ENCODE peak calls at places on chromosome 11, in ten cellular contexts. One of them, this sample, is unnamed.

GRCh38 chr11:3092603-3093141 is 35.4 kb upstream of the CARS1 start:
- DNase-seq in activated CD4-positive, alpha-beta T cell treated with anti-CD3 and anti-CD28 coated beads, Interleukin-2, amount 10 ng/mL, durations not matched to agents 7 days and 5 days: no peak
- DNase-seq in nucleus accumbens: no peak
- DNase-seq in Calu3: no peak
- DNase-seq in cardiac muscle cell: no peak
- DNase-seq in stimulated activated CD8-positive, alpha-beta memory T cell treated with anti-CD3 and anti-CD28 coated beads, Interleukin-7, amount 100 ng/mL, for 1 hour: no peak
- DNase-seq in NCI-H460: no peak
- DNase-seq in AG08395: no peak
- DNase-seq in activated CD8-positive, alpha-beta memory T cell treated with anti-CD3 and anti-CD28 coated beads, Interleukin-2, amount 50 U/mL, for 4 hours: no peak
- DNase-seq in DMS153: no peak
- DNase-seq in this sample: no peak

GRCh38 chr11:73570415-73571114 is 27.3 kb downstream of the FAM168A start:
- DNase-seq in activated CD8-positive, alpha-beta memory T cell treated with anti-CD3 and anti-CD28 coated beads, Interleukin-2, amount 50 U/mL, for 4 hours: no peak
- DNase-seq in DMS153: no peak
- DNase-seq in AG08395: no peak
- DNase-seq in nucleus accumbens: no peak
- DNase-seq in NCI-H460: no peak
- DNase-seq in stimulated activated CD8-positive, alpha-beta memory T cell treated with anti-CD3 and anti-CD28 coated beads, Interleukin-7, amount 100 ng/mL, for 1 hour: no peak
- DNase-seq in Calu3: no peak
- DNase-seq in cardiac muscle cell: peak; percentile 33
- DNase-seq in activated CD4-positive, alpha-beta T cell treated with anti-CD3 and anti-CD28 coated beads, Interleukin-2, amount 10 ng/mL, durations not matched to agents 7 days and 5 days: no peak
- DNase-seq in this sample: no peak

GRCh38 chr11:13883042-13883441 is 79.5 kb upstream of the SPON1 start:
- DNase-seq in stimulated activated CD8-positive, alpha-beta memory T cell treated with anti-CD3 and anti-CD28 coated beads, Interleukin-7, amount 100 ng/mL, for 1 hour: no peak
- DNase-seq in Calu3: no peak
- DNase-seq in NCI-H460: no peak
- DNase-seq in DMS153: peak; percentile 66
- DNase-seq in activated CD8-positive, alpha-beta memory T cell treated with anti-CD3 and anti-CD28 coated beads, Interleukin-2, amount 50 U/mL, for 4 hours: no peak
- DNase-seq in AG08395: no peak
- DNase-seq in cardiac muscle cell: no peak
- DNase-seq in activated CD4-positive, alpha-beta T cell treated with anti-CD3 and anti-CD28 coated beads, Interleukin-2, amount 10 ng/mL, durations not matched to agents 7 days and 5 days: no peak
- DNase-seq in nucleus accumbens: no peak
- DNase-seq in this sample: no peak

GRCh38 chr11:41879186-41879738 is 419.8 kb upstream of the LRRC4C start:
- DNase-seq in DMS153: no peak
- DNase-seq in stimulated activated CD8-positive, alpha-beta memory T cell treated with anti-CD3 and anti-CD28 coated beads, Interleukin-7, amount 100 ng/mL, for 1 hour: no peak
- DNase-seq in AG08395: peak; percentile 30
- DNase-seq in NCI-H460: peak; percentile 25
- DNase-seq in activated CD8-positive, alpha-beta memory T cell treated with anti-CD3 and anti-CD28 coated beads, Interleukin-2, amount 50 U/mL, for 4 hours: no peak
- DNase-seq in cardiac muscle cell: no peak
- DNase-seq in Calu3: no peak
- DNase-seq in nucleus accumbens: no peak
- DNase-seq in activated CD4-positive, alpha-beta T cell treated with anti-CD3 and anti-CD28 coated beads, Interleukin-2, amount 10 ng/mL, durations not matched to agents 7 days and 5 days: no peak
- DNase-seq in this sample: no peak

GRCh38 chr11:44191322-44192014 is 96.0 kb downstream of the EXT2 start:
- DNase-seq in nucleus accumbens: no peak
- DNase-seq in activated CD4-positive, alpha-beta T cell treated with anti-CD3 and anti-CD28 coated beads, Interleukin-2, amount 10 ng/mL, durations not matched to agents 7 days and 5 days: no peak
- DNase-seq in AG08395: no peak
- DNase-seq in activated CD8-positive, alpha-beta memory T cell treated with anti-CD3 and anti-CD28 coated beads, Interleukin-2, amount 50 U/mL, for 4 hours: no peak
- DNase-seq in NCI-H460: no peak
- DNase-seq in stimulated activated CD8-positive, alpha-beta memory T cell treated with anti-CD3 and anti-CD28 coated beads, Interleukin-7, amount 100 ng/mL, for 1 hour: no peak
- DNase-seq in cardiac muscle cell: no peak
- DNase-seq in DMS153: no peak
- DNase-seq in Calu3: no peak
- DNase-seq in this sample: no peak

GRCh38 chr11:68363771-68364170 is 51.4 kb downstream of the LRP5 start:
- DNase-seq in DMS153: no peak
- DNase-seq in Calu3: no peak
- DNase-seq in activated CD4-positive, alpha-beta T cell treated with anti-CD3 and anti-CD28 coated beads, Interleukin-2, amount 10 ng/mL, durations not matched to agents 7 days and 5 days: no peak
- DNase-seq in NCI-H460: no peak
- DNase-seq in stimulated activated CD8-positive, alpha-beta memory T cell treated with anti-CD3 and anti-CD28 coated beads, Interleukin-7, amount 100 ng/mL, for 1 hour: no peak
- DNase-seq in nucleus accumbens: no peak
- DNase-seq in activated CD8-positive, alpha-beta memory T cell treated with anti-CD3 and anti-CD28 coated beads, Interleukin-2, amount 50 U/mL, for 4 hours: no peak
- DNase-seq in cardiac muscle cell: no peak
- DNase-seq in AG08395: no peak
- DNase-seq in this sample: no peak

GRCh38 chr11:35682230-35683195 is 19.9 kb downstream of the TRIM44 start:
- DNase-seq in Calu3: peak; percentile 3
- DNase-seq in activated CD8-positive, alpha-beta memory T cell treated with anti-CD3 and anti-CD28 coated beads, Interleukin-2, amount 50 U/mL, for 4 hours: no peak
- DNase-seq in cardiac muscle cell: no peak
- DNase-seq in AG08395: peak; percentile 12
- DNase-seq in stimulated activated CD8-positive, alpha-beta memory T cell treated with anti-CD3 and anti-CD28 coated beads, Interleukin-7, amount 100 ng/mL, for 1 hour: no peak
- DNase-seq in DMS153: peak; percentile 91
- DNase-seq in activated CD4-positive, alpha-beta T cell treated with anti-CD3 and anti-CD28 coated beads, Interleukin-2, amount 10 ng/mL, durations not matched to agents 7 days and 5 days: no peak
- DNase-seq in NCI-H460: no peak
- DNase-seq in nucleus accumbens: no peak
- DNase-seq in this sample: no peak

GRCh38 chr11:44927174-44927661 is 23.5 kb downstream of the TP53I11 start:
- DNase-seq in activated CD8-positive, alpha-beta memory T cell treated with anti-CD3 and anti-CD28 coated beads, Interleukin-2, amount 50 U/mL, for 4 hours: peak; percentile 56
- DNase-seq in DMS153: peak; percentile 35
- DNase-seq in nucleus accumbens: peak; percentile 71
- DNase-seq in stimulated activated CD8-positive, alpha-beta memory T cell treated with anti-CD3 and anti-CD28 coated beads, Interleukin-7, amount 100 ng/mL, for 1 hour: peak; percentile 47
- DNase-seq in Calu3: peak; percentile 86
- DNase-seq in AG08395: peak; percentile 75
- DNase-seq in NCI-H460: peak; percentile 45
- DNase-seq in cardiac muscle cell: peak; percentile 83
- DNase-seq in activated CD4-positive, alpha-beta T cell treated with anti-CD3 and anti-CD28 coated beads, Interleukin-2, amount 10 ng/mL, durations not matched to agents 7 days and 5 days: peak; percentile 58
- DNase-seq in this sample: peak; percentile 21

GRCh38 chr11:44517541-44517940 is 47.9 kb upstream of the CD82 start:
- DNase-seq in NCI-H460: no peak
- DNase-seq in DMS153: no peak
- DNase-seq in activated CD4-positive, alpha-beta T cell treated with anti-CD3 and anti-CD28 coated beads, Interleukin-2, amount 10 ng/mL, durations not matched to agents 7 days and 5 days: no peak
- DNase-seq in cardiac muscle cell: no peak
- DNase-seq in nucleus accumbens: no peak
- DNase-seq in activated CD8-positive, alpha-beta memory T cell treated with anti-CD3 and anti-CD28 coated beads, Interleukin-2, amount 50 U/mL, for 4 hours: no peak
- DNase-seq in AG08395: no peak
- DNase-seq in Calu3: no peak
- DNase-seq in stimulated activated CD8-positive, alpha-beta memory T cell treated with anti-CD3 and anti-CD28 coated beads, Interleukin-7, amount 100 ng/mL, for 1 hour: no peak
- DNase-seq in this sample: no peak

GRCh38 chr11:12746593-12747097 is 72.4 kb downstream of the TEAD1 start:
- DNase-seq in cardiac muscle cell: peak; percentile 93
- DNase-seq in Calu3: peak; percentile 81
- DNase-seq in nucleus accumbens: no peak
- DNase-seq in stimulated activated CD8-positive, alpha-beta memory T cell treated with anti-CD3 and anti-CD28 coated beads, Interleukin-7, amount 100 ng/mL, for 1 hour: no peak
- DNase-seq in NCI-H460: no peak
- DNase-seq in activated CD4-positive, alpha-beta T cell treated with anti-CD3 and anti-CD28 coated beads, Interleukin-2, amount 10 ng/mL, durations not matched to agents 7 days and 5 days: no peak
- DNase-seq in activated CD8-positive, alpha-beta memory T cell treated with anti-CD3 and anti-CD28 coated beads, Interleukin-2, amount 50 U/mL, for 4 hours: no peak
- DNase-seq in DMS153: peak; percentile 90
- DNase-seq in AG08395: no peak
- DNase-seq in this sample: no peak

GRCh38 chr11:82989628-82990404 is 81.9 kb downstream of the RAB30 start:
- DNase-seq in DMS153: no peak
- DNase-seq in stimulated activated CD8-positive, alpha-beta memory T cell treated with anti-CD3 and anti-CD28 coated beads, Interleukin-7, amount 100 ng/mL, for 1 hour: no peak
- DNase-seq in NCI-H460: no peak
- DNase-seq in activated CD8-positive, alpha-beta memory T cell treated with anti-CD3 and anti-CD28 coated beads, Interleukin-2, amount 50 U/mL, for 4 hours: no peak
- DNase-seq in cardiac muscle cell: no peak
- DNase-seq in AG08395: no peak
- DNase-seq in nucleus accumbens: no peak
- DNase-seq in activated CD4-positive, alpha-beta T cell treated with anti-CD3 and anti-CD28 coated beads, Interleukin-2, amount 10 ng/mL, durations not matched to agents 7 days and 5 days: no peak
- DNase-seq in Calu3: no peak
- DNase-seq in this sample: no peak

GRCh38 chr11:93123351-93123898 is 74.4 kb downstream of the SLC36A4 start:
- DNase-seq in activated CD8-positive, alpha-beta memory T cell treated with anti-CD3 and anti-CD28 coated beads, Interleukin-2, amount 50 U/mL, for 4 hours: no peak
- DNase-seq in cardiac muscle cell: peak; percentile 85
- DNase-seq in Calu3: no peak
- DNase-seq in AG08395: no peak
- DNase-seq in stimulated activated CD8-positive, alpha-beta memory T cell treated with anti-CD3 and anti-CD28 coated beads, Interleukin-7, amount 100 ng/mL, for 1 hour: no peak
- DNase-seq in activated CD4-positive, alpha-beta T cell treated with anti-CD3 and anti-CD28 coated beads, Interleukin-2, amount 10 ng/mL, durations not matched to agents 7 days and 5 days: no peak
- DNase-seq in DMS153: no peak
- DNase-seq in NCI-H460: no peak
- DNase-seq in nucleus accumbens: no peak
- DNase-seq in this sample: no peak

GRCh38 chr11:17744151-17744940 is 9.8 kb downstream of the KCNC1 start:
- DNase-seq in stimulated activated CD8-positive, alpha-beta memory T cell treated with anti-CD3 and anti-CD28 coated beads, Interleukin-7, amount 100 ng/mL, for 1 hour: no peak
- DNase-seq in AG08395: peak; percentile 27
- DNase-seq in nucleus accumbens: no peak
- DNase-seq in activated CD4-positive, alpha-beta T cell treated with anti-CD3 and anti-CD28 coated beads, Interleukin-2, amount 10 ng/mL, durations not matched to agents 7 days and 5 days: no peak
- DNase-seq in cardiac muscle cell: peak; percentile 23
- DNase-seq in Calu3: no peak
- DNase-seq in activated CD8-positive, alpha-beta memory T cell treated with anti-CD3 and anti-CD28 coated beads, Interleukin-2, amount 50 U/mL, for 4 hours: peak; percentile 5
- DNase-seq in DMS153: no peak
- DNase-seq in NCI-H460: no peak
- DNase-seq in this sample: no peak

GRCh38 chr11:65981101-65981740 is 19.7 kb downstream of the SART1 start:
- DNase-seq in nucleus accumbens: no peak
- DNase-seq in activated CD8-positive, alpha-beta memory T cell treated with anti-CD3 and anti-CD28 coated beads, Interleukin-2, amount 50 U/mL, for 4 hours: no peak
- DNase-seq in stimulated activated CD8-positive, alpha-beta memory T cell treated with anti-CD3 and anti-CD28 coated beads, Interleukin-7, amount 100 ng/mL, for 1 hour: no peak
- DNase-seq in AG08395: no peak
- DNase-seq in NCI-H460: no peak
- DNase-seq in cardiac muscle cell: no peak
- DNase-seq in activated CD4-positive, alpha-beta T cell treated with anti-CD3 and anti-CD28 coated beads, Interleukin-2, amount 10 ng/mL, durations not matched to agents 7 days and 5 days: no peak
- DNase-seq in Calu3: no peak
- DNase-seq in DMS153: no peak
- DNase-seq in this sample: no peak

GRCh38 chr11:100674212-100674611 is 12.9 kb upstream of the ARHGAP42 start:
- DNase-seq in NCI-H460: no peak
- DNase-seq in Calu3: no peak
- DNase-seq in cardiac muscle cell: peak; percentile 17
- DNase-seq in AG08395: no peak
- DNase-seq in DMS153: no peak
- DNase-seq in activated CD4-positive, alpha-beta T cell treated with anti-CD3 and anti-CD28 coated beads, Interleukin-2, amount 10 ng/mL, durations not matched to agents 7 days and 5 days: no peak
- DNase-seq in activated CD8-positive, alpha-beta memory T cell treated with anti-CD3 and anti-CD28 coated beads, Interleukin-2, amount 50 U/mL, for 4 hours: no peak
- DNase-seq in stimulated activated CD8-positive, alpha-beta memory T cell treated with anti-CD3 and anti-CD28 coated beads, Interleukin-7, amount 100 ng/mL, for 1 hour: no peak
- DNase-seq in nucleus accumbens: no peak
- DNase-seq in this sample: no peak

GRCh38 chr11:4072668-4073285 is 21.8 kb upstream of the RRM1 start:
- DNase-seq in stimulated activated CD8-positive, alpha-beta memory T cell treated with anti-CD3 and anti-CD28 coated beads, Interleukin-7, amount 100 ng/mL, for 1 hour: peak; percentile 17
- DNase-seq in DMS153: peak; percentile 73
- DNase-seq in NCI-H460: peak; percentile 64
- DNase-seq in activated CD8-positive, alpha-beta memory T cell treated with anti-CD3 and anti-CD28 coated beads, Interleukin-2, amount 50 U/mL, for 4 hours: peak; percentile 35
- DNase-seq in cardiac muscle cell: peak; percentile 87
- DNase-seq in nucleus accumbens: peak; percentile 56
- DNase-seq in AG08395: peak; percentile 79
- DNase-seq in Calu3: peak; percentile 62
- DNase-seq in activated CD4-positive, alpha-beta T cell treated with anti-CD3 and anti-CD28 coated beads, Interleukin-2, amount 10 ng/mL, durations not matched to agents 7 days and 5 days: peak; percentile 74
- DNase-seq in this sample: peak; percentile 57

GRCh38 chr11:110430267-110431211 is 791 bp downstream of the FDX1 start:
- DNase-seq in NCI-H460: no peak
- DNase-seq in Calu3: peak; percentile 8
- DNase-seq in DMS153: no peak
- DNase-seq in AG08395: peak; percentile 27
- DNase-seq in activated CD8-positive, alpha-beta memory T cell treated with anti-CD3 and anti-CD28 coated beads, Interleukin-2, amount 50 U/mL, for 4 hours: peak; percentile 17
- DNase-seq in stimulated activated CD8-positive, alpha-beta memory T cell treated with anti-CD3 and anti-CD28 coated beads, Interleukin-7, amount 100 ng/mL, for 1 hour: no peak
- DNase-seq in nucleus accumbens: no peak
- DNase-seq in activated CD4-positive, alpha-beta T cell treated with anti-CD3 and anti-CD28 coated beads, Interleukin-2, amount 10 ng/mL, durations not matched to agents 7 days and 5 days: peak; percentile 33
- DNase-seq in cardiac muscle cell: peak; percentile 57
- DNase-seq in this sample: no peak

GRCh38 chr11:92225563-92226308 is 1.1 kb downstream of the FAT3 start:
- DNase-seq in nucleus accumbens: peak; percentile 30
- DNase-seq in AG08395: no peak
- DNase-seq in activated CD8-positive, alpha-beta memory T cell treated with anti-CD3 and anti-CD28 coated beads, Interleukin-2, amount 50 U/mL, for 4 hours: no peak
- DNase-seq in stimulated activated CD8-positive, alpha-beta memory T cell treated with anti-CD3 and anti-CD28 coated beads, Interleukin-7, amount 100 ng/mL, for 1 hour: no peak
- DNase-seq in DMS153: no peak
- DNase-seq in Calu3: peak; percentile 10
- DNase-seq in NCI-H460: no peak
- DNase-seq in cardiac muscle cell: peak; percentile 13
- DNase-seq in activated CD4-positive, alpha-beta T cell treated with anti-CD3 and anti-CD28 coated beads, Interleukin-2, amount 10 ng/mL, durations not matched to agents 7 days and 5 days: no peak
- DNase-seq in this sample: no peak